ENCODE peak calls at places on chromosomes 4 and X, in ten cellular contexts. One of them, this sample, is unnamed.
A peak's percentile ranks its signal among the peaks of the same experiment; 100 is the strongest.

GRCh38 chr4:55080174-55080865 is 45.1 kb downstream of the KDR start:
- DNase-seq in spleen: no peak
- DNase-seq in HFF-Myc: no peak
- DNase-seq in effector CD4-positive, alpha-beta T cell: no peak
- DNase-seq in stromal cell of bone marrow: peak; percentile 25
- DNase-seq in naive thymus-derived CD8-positive, alpha-beta T cell: no peak
- DNase-seq in stimulated activated CD4-positive, alpha-beta T cell treated with anti-CD3 and anti-CD28 coated beads, TNF-alpha, amount 100 ng/mL, for 48 hours: no peak
- DNase-seq in activated gamma-delta T cell treated with Interleukin-2 at 50 U/mL for 16 hours: no peak
- DNase-seq in NCI-H510A treated with DMSO at 0.1 percent for 48 hours: no peak
- DNase-seq in right lobe of liver: no peak
- DNase-seq in this sample: no peak

GRCh38 chr4:111793686-111794085 is 351.6 kb upstream of the FAM241A start:
- DNase-seq in HFF-Myc: no peak
- DNase-seq in effector CD4-positive, alpha-beta T cell: no peak
- DNase-seq in NCI-H510A treated with DMSO at 0.1 percent for 48 hours: no peak
- DNase-seq in spleen: no peak
- DNase-seq in stromal cell of bone marrow: no peak
- DNase-seq in activated gamma-delta T cell treated with Interleukin-2 at 50 U/mL for 16 hours: no peak
- DNase-seq in right lobe of liver: no peak
- DNase-seq in stimulated activated CD4-positive, alpha-beta T cell treated with anti-CD3 and anti-CD28 coated beads, TNF-alpha, amount 100 ng/mL, for 48 hours: no peak
- DNase-seq in naive thymus-derived CD8-positive, alpha-beta T cell: no peak
- DNase-seq in this sample: no peak

GRCh38 chr4:124483043-124483906 is 229.3 kb downstream of the ANKRD50 start:
- DNase-seq in HFF-Myc: no peak
- DNase-seq in stimulated activated CD4-positive, alpha-beta T cell treated with anti-CD3 and anti-CD28 coated beads, TNF-alpha, amount 100 ng/mL, for 48 hours: no peak
- DNase-seq in spleen: no peak
- DNase-seq in activated gamma-delta T cell treated with Interleukin-2 at 50 U/mL for 16 hours: no peak
- DNase-seq in naive thymus-derived CD8-positive, alpha-beta T cell: no peak
- DNase-seq in stromal cell of bone marrow: no peak
- DNase-seq in right lobe of liver: no peak
- DNase-seq in effector CD4-positive, alpha-beta T cell: no peak
- DNase-seq in NCI-H510A treated with DMSO at 0.1 percent for 48 hours: peak; percentile 27
- DNase-seq in this sample: no peak

GRCh38 chr4:108702960-108703359 is 52.6 kb downstream of the OSTC start:
- DNase-seq in activated gamma-delta T cell treated with Interleukin-2 at 50 U/mL for 16 hours: no peak
- DNase-seq in effector CD4-positive, alpha-beta T cell: no peak
- DNase-seq in naive thymus-derived CD8-positive, alpha-beta T cell: no peak
- DNase-seq in stromal cell of bone marrow: peak; percentile 9
- DNase-seq in HFF-Myc: no peak
- DNase-seq in spleen: no peak
- DNase-seq in NCI-H510A treated with DMSO at 0.1 percent for 48 hours: no peak
- DNase-seq in right lobe of liver: no peak
- DNase-seq in stimulated activated CD4-positive, alpha-beta T cell treated with anti-CD3 and anti-CD28 coated beads, TNF-alpha, amount 100 ng/mL, for 48 hours: no peak
- DNase-seq in this sample: no peak

GRCh38 chr4:143554728-143555597 is 41.5 kb downstream of the SMARCA5 start:
- DNase-seq in activated gamma-delta T cell treated with Interleukin-2 at 50 U/mL for 16 hours: no peak
- DNase-seq in HFF-Myc: no peak
- DNase-seq in stromal cell of bone marrow: no peak
- DNase-seq in naive thymus-derived CD8-positive, alpha-beta T cell: no peak
- DNase-seq in spleen: no peak
- DNase-seq in right lobe of liver: no peak
- DNase-seq in stimulated activated CD4-positive, alpha-beta T cell treated with anti-CD3 and anti-CD28 coated beads, TNF-alpha, amount 100 ng/mL, for 48 hours: peak; percentile 21
- DNase-seq in NCI-H510A treated with DMSO at 0.1 percent for 48 hours: no peak
- DNase-seq in effector CD4-positive, alpha-beta T cell: no peak
- DNase-seq in this sample: no peak

GRCh38 chrX:150874448-150874847 is 24.0 kb downstream of the CD99L2 start:
- DNase-seq in NCI-H510A treated with DMSO at 0.1 percent for 48 hours: no peak
- DNase-seq in naive thymus-derived CD8-positive, alpha-beta T cell: no peak
- DNase-seq in spleen: no peak
- DNase-seq in stimulated activated CD4-positive, alpha-beta T cell treated with anti-CD3 and anti-CD28 coated beads, TNF-alpha, amount 100 ng/mL, for 48 hours: no peak
- DNase-seq in effector CD4-positive, alpha-beta T cell: no peak
- DNase-seq in stromal cell of bone marrow: no peak
- DNase-seq in HFF-Myc: no peak
- DNase-seq in right lobe of liver: no peak
- DNase-seq in activated gamma-delta T cell treated with Interleukin-2 at 50 U/mL for 16 hours: no peak
- DNase-seq in this sample: no peak

GRCh38 chr4:133270021-133270570 is 121.0 kb downstream of the PCDH10 start:
- DNase-seq in NCI-H510A treated with DMSO at 0.1 percent for 48 hours: no peak
- DNase-seq in stromal cell of bone marrow: no peak
- DNase-seq in spleen: no peak
- DNase-seq in HFF-Myc: no peak
- DNase-seq in activated gamma-delta T cell treated with Interleukin-2 at 50 U/mL for 16 hours: no peak
- DNase-seq in naive thymus-derived CD8-positive, alpha-beta T cell: no peak
- DNase-seq in right lobe of liver: no peak
- DNase-seq in stimulated activated CD4-positive, alpha-beta T cell treated with anti-CD3 and anti-CD28 coated beads, TNF-alpha, amount 100 ng/mL, for 48 hours: no peak
- DNase-seq in effector CD4-positive, alpha-beta T cell: no peak
- DNase-seq in this sample: no peak

GRCh38 chrX:39012561-39013209 is 211.4 kb downstream of the MID1IP1 start:
- DNase-seq in effector CD4-positive, alpha-beta T cell: no peak
- DNase-seq in stromal cell of bone marrow: peak; percentile 46
- DNase-seq in spleen: no peak
- DNase-seq in HFF-Myc: no peak
- DNase-seq in right lobe of liver: no peak
- DNase-seq in activated gamma-delta T cell treated with Interleukin-2 at 50 U/mL for 16 hours: no peak
- DNase-seq in naive thymus-derived CD8-positive, alpha-beta T cell: no peak
- DNase-seq in NCI-H510A treated with DMSO at 0.1 percent for 48 hours: no peak
- DNase-seq in stimulated activated CD4-positive, alpha-beta T cell treated with anti-CD3 and anti-CD28 coated beads, TNF-alpha, amount 100 ng/mL, for 48 hours: no peak
- DNase-seq in this sample: no peak

GRCh38 chr4:116880625-116881024 is 204.8 kb downstream of the TRAM1L1 start:
- DNase-seq in stromal cell of bone marrow: no peak
- DNase-seq in HFF-Myc: no peak
- DNase-seq in stimulated activated CD4-positive, alpha-beta T cell treated with anti-CD3 and anti-CD28 coated beads, TNF-alpha, amount 100 ng/mL, for 48 hours: no peak
- DNase-seq in activated gamma-delta T cell treated with Interleukin-2 at 50 U/mL for 16 hours: no peak
- DNase-seq in naive thymus-derived CD8-positive, alpha-beta T cell: no peak
- DNase-seq in NCI-H510A treated with DMSO at 0.1 percent for 48 hours: no peak
- DNase-seq in spleen: no peak
- DNase-seq in right lobe of liver: no peak
- DNase-seq in effector CD4-positive, alpha-beta T cell: no peak
- DNase-seq in this sample: no peak

GRCh38 chrX:152445926-152446325 is 5.2 kb downstream of the GABRA3 start:
- DNase-seq in activated gamma-delta T cell treated with Interleukin-2 at 50 U/mL for 16 hours: no peak
- DNase-seq in naive thymus-derived CD8-positive, alpha-beta T cell: no peak
- DNase-seq in NCI-H510A treated with DMSO at 0.1 percent for 48 hours: no peak
- DNase-seq in right lobe of liver: no peak
- DNase-seq in stromal cell of bone marrow: no peak
- DNase-seq in HFF-Myc: no peak
- DNase-seq in stimulated activated CD4-positive, alpha-beta T cell treated with anti-CD3 and anti-CD28 coated beads, TNF-alpha, amount 100 ng/mL, for 48 hours: no peak
- DNase-seq in spleen: no peak
- DNase-seq in effector CD4-positive, alpha-beta T cell: no peak
- DNase-seq in this sample: no peak

GRCh38 chr4:100367451-100367850 is 150.4 kb downstream of the EMCN start:
- DNase-seq in stromal cell of bone marrow: no peak
- DNase-seq in right lobe of liver: no peak
- DNase-seq in effector CD4-positive, alpha-beta T cell: no peak
- DNase-seq in stimulated activated CD4-positive, alpha-beta T cell treated with anti-CD3 and anti-CD28 coated beads, TNF-alpha, amount 100 ng/mL, for 48 hours: no peak
- DNase-seq in NCI-H510A treated with DMSO at 0.1 percent for 48 hours: no peak
- DNase-seq in activated gamma-delta T cell treated with Interleukin-2 at 50 U/mL for 16 hours: no peak
- DNase-seq in naive thymus-derived CD8-positive, alpha-beta T cell: no peak
- DNase-seq in HFF-Myc: no peak
- DNase-seq in spleen: no peak
- DNase-seq in this sample: no peak

GRCh38 chr4:153024466-153024865 is 88.3 kb downstream of the FHDC1 start:
- DNase-seq in naive thymus-derived CD8-positive, alpha-beta T cell: no peak
- DNase-seq in NCI-H510A treated with DMSO at 0.1 percent for 48 hours: no peak
- DNase-seq in spleen: no peak
- DNase-seq in stimulated activated CD4-positive, alpha-beta T cell treated with anti-CD3 and anti-CD28 coated beads, TNF-alpha, amount 100 ng/mL, for 48 hours: no peak
- DNase-seq in effector CD4-positive, alpha-beta T cell: no peak
- DNase-seq in right lobe of liver: no peak
- DNase-seq in stromal cell of bone marrow: no peak
- DNase-seq in HFF-Myc: no peak
- DNase-seq in activated gamma-delta T cell treated with Interleukin-2 at 50 U/mL for 16 hours: no peak
- DNase-seq in this sample: no peak

This sample was measured in posterior vena cava.